ENCODE peak calls at places on chromosomes 11 and 22, in eight cellular contexts. One of them, this sample, is unnamed.

GRCh38 chr22:27137809-27138400 is 480.5 kb downstream of the MIAT start:
- DNase-seq in adrenal gland: no peak
- DNase-seq in tibial nerve: no peak
- DNase-seq in SJSA1: no peak
- DNase-seq in ovary: no peak
- DNase-seq in heart right ventricle: no peak
- DNase-seq in OCI-LY7: no peak
- DNase-seq in mucosa of descending colon: no peak
- DNase-seq in this sample: no peak

GRCh38 chr22:49514211-49514610 is 313.5 kb downstream of the BRD1 start:
- DNase-seq in adrenal gland: no peak
- DNase-seq in tibial nerve: no peak
- DNase-seq in SJSA1: no peak
- DNase-seq in ovary: no peak
- DNase-seq in heart right ventricle: no peak
- DNase-seq in OCI-LY7: no peak
- DNase-seq in mucosa of descending colon: no peak
- DNase-seq in this sample: no peak

GRCh38 chr11:55942785-55943392 is 6.7 kb upstream of the OR5I1 start:
- DNase-seq in adrenal gland: no peak
- DNase-seq in tibial nerve: peak; percentile 32
- DNase-seq in SJSA1: peak; percentile 9
- DNase-seq in ovary: no peak
- DNase-seq in heart right ventricle: no peak
- DNase-seq in OCI-LY7: peak; percentile 32
- DNase-seq in mucosa of descending colon: no peak
- DNase-seq in this sample: no peak

GRCh38 chr11:72075109-72075508 is 5.2 kb downstream of the NUMA1 start:
- DNase-seq in adrenal gland: no peak
- DNase-seq in tibial nerve: peak; percentile 31
- DNase-seq in SJSA1: no peak
- DNase-seq in ovary: no peak
- DNase-seq in heart right ventricle: no peak
- DNase-seq in OCI-LY7: peak; percentile 32
- DNase-seq in mucosa of descending colon: no peak
- DNase-seq in this sample: no peak

GRCh38 chr22:20061481-20061861 is 18.6 kb upstream of the DGCR8 start:
- DNase-seq in adrenal gland: peak; percentile 73
- DNase-seq in tibial nerve: no peak
- DNase-seq in SJSA1: no peak
- DNase-seq in ovary: no peak
- DNase-seq in heart right ventricle: no peak
- DNase-seq in OCI-LY7: no peak
- DNase-seq in mucosa of descending colon: no peak
- DNase-seq in this sample: no peak

GRCh38 chr22:22748297-22748743 is 103.9 kb downstream of the GGTLC2 start:
- DNase-seq in adrenal gland: peak; percentile 67
- DNase-seq in tibial nerve: peak; percentile 75
- DNase-seq in SJSA1: peak; percentile 15
- DNase-seq in ovary: peak; percentile 34
- DNase-seq in heart right ventricle: peak; percentile 44
- DNase-seq in OCI-LY7: peak; percentile 61
- DNase-seq in mucosa of descending colon: peak; percentile 58
- DNase-seq in this sample: peak; percentile 51

GRCh38 chr11:75479598-75479986 is 46.1 kb downstream of the GDPD5 start:
- DNase-seq in adrenal gland: no peak
- DNase-seq in tibial nerve: no peak
- DNase-seq in SJSA1: no peak
- DNase-seq in ovary: no peak
- DNase-seq in heart right ventricle: no peak
- DNase-seq in OCI-LY7: no peak
- DNase-seq in mucosa of descending colon: no peak
- DNase-seq in this sample: no peak

GRCh38 chr11:69925366-69926196 is 106.4 kb upstream of the FGF3 start:
- DNase-seq in adrenal gland: no peak
- DNase-seq in tibial nerve: no peak
- DNase-seq in SJSA1: no peak
- DNase-seq in ovary: no peak
- DNase-seq in heart right ventricle: no peak
- DNase-seq in OCI-LY7: no peak
- DNase-seq in mucosa of descending colon: peak; percentile 6
- DNase-seq in this sample: peak; percentile 39

GRCh38 chr22:46971141-46971775 is 208.8 kb downstream of the TBC1D22A start:
- DNase-seq in adrenal gland: peak; percentile 70
- DNase-seq in tibial nerve: peak; percentile 12
- DNase-seq in SJSA1: no peak
- DNase-seq in ovary: peak; percentile 60
- DNase-seq in heart right ventricle: peak; percentile 56
- DNase-seq in OCI-LY7: no peak
- DNase-seq in mucosa of descending colon: no peak
- DNase-seq in this sample: no peak

GRCh38 chr11:62578541-62578940 is 4.8 kb upstream of the EEF1G start:
- DNase-seq in adrenal gland: no peak
- DNase-seq in tibial nerve: no peak
- DNase-seq in SJSA1: no peak
- DNase-seq in ovary: no peak
- DNase-seq in heart right ventricle: no peak
- DNase-seq in OCI-LY7: no peak
- DNase-seq in mucosa of descending colon: no peak
- DNase-seq in this sample: no peak
- H3K36me3 ChIP-seq in adrenal gland: no peaks in the 10 kb centered on the region
- H3K36me3 ChIP-seq in tibial nerve: peaks cover 82% of the 10 kb centered on the region
- H3K36me3 ChIP-seq in SJSA1: peaks cover 76% of the 10 kb centered on the region
- H3K36me3 ChIP-seq in ovary: no peaks in the 10 kb centered on the region
- H3K36me3 ChIP-seq in heart right ventricle: peaks cover 66% of the 10 kb centered on the region
- H3K36me3 ChIP-seq in OCI-LY7: peaks cover 88% of the 10 kb centered on the region
- H3K36me3 ChIP-seq in mucosa of descending colon: no peaks in the 10 kb centered on the region
- H3K36me3 ChIP-seq in this sample: peaks cover 23% of the 10 kb centered on the region

GRCh38 chr11:115572551-115572950 is 68.3 kb upstream of the CADM1 start:
- DNase-seq in adrenal gland: no peak
- DNase-seq in tibial nerve: no peak
- DNase-seq in SJSA1: no peak
- DNase-seq in ovary: no peak
- DNase-seq in heart right ventricle: no peak
- DNase-seq in OCI-LY7: no peak
- DNase-seq in mucosa of descending colon: no peak
- DNase-seq in this sample: no peak
- H3K36me3 ChIP-seq in adrenal gland: no peaks in the 10 kb centered on the region
- H3K36me3 ChIP-seq in tibial nerve: no peaks in the 10 kb centered on the region
- H3K36me3 ChIP-seq in SJSA1: no peaks in the 10 kb centered on the region
- H3K36me3 ChIP-seq in ovary: no peaks in the 10 kb centered on the region
- H3K36me3 ChIP-seq in heart right ventricle: no peaks in the 10 kb centered on the region
- H3K36me3 ChIP-seq in OCI-LY7: no peaks in the 10 kb centered on the region
- H3K36me3 ChIP-seq in mucosa of descending colon: no peaks in the 10 kb centered on the region
- H3K36me3 ChIP-seq in this sample: no peaks in the 10 kb centered on the region

DNA sequence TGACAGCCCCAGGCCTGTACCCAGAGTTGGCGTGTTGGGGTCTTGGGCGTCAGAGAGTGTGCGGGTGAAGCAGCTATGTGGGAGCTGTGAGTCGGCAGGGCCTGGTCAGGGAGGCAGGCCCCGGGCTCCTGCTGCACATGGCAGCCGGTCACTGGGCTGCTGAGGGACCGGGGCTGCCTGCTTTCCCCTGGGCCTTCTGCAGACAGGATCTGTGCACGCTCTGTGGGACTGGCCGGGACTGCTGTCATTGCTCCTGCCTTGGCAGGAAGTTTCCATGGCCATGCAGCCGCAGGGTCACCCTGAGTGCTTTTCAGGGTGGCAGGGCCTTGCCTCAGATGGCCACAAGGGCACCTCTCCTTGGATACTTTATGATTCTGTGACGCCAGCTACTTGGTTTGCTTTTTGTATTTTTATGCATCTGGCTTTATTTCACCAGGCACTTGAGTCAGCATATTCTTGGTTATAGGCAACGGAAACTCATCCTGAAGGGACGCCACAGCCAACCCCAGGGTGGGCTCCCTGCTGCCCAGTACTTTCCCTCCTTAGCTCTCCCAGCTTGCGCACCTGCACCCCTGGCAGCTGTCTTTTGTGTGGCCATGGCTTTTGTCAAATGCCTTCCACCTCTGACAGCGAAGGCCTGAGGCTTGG is 52.5 kb downstream of the AP2A2 start:
- DNase-seq in adrenal gland: no peak
- DNase-seq in tibial nerve: no peak
- DNase-seq in SJSA1: no peak
- DNase-seq in ovary: no peak
- DNase-seq in heart right ventricle: no peak
- DNase-seq in OCI-LY7: no peak
- DNase-seq in mucosa of descending colon: no peak
- DNase-seq in this sample: no peak
- H3K36me3 ChIP-seq in adrenal gland: no peaks in the 10 kb centered on the region
- H3K36me3 ChIP-seq in tibial nerve: peaks cover 70% of the 10 kb centered on the region
- H3K36me3 ChIP-seq in SJSA1: peaks cover 11% of the 10 kb centered on the region
- H3K36me3 ChIP-seq in ovary: no peaks in the 10 kb centered on the region
- H3K36me3 ChIP-seq in heart right ventricle: peaks cover 90% of the 10 kb centered on the region
- H3K36me3 ChIP-seq in OCI-LY7: peaks cover 26% of the 10 kb centered on the region
- H3K36me3 ChIP-seq in mucosa of descending colon: peaks cover 3% of the 10 kb centered on the region
- H3K36me3 ChIP-seq in this sample: peaks cover 82% of the 10 kb centered on the region

DNA sequence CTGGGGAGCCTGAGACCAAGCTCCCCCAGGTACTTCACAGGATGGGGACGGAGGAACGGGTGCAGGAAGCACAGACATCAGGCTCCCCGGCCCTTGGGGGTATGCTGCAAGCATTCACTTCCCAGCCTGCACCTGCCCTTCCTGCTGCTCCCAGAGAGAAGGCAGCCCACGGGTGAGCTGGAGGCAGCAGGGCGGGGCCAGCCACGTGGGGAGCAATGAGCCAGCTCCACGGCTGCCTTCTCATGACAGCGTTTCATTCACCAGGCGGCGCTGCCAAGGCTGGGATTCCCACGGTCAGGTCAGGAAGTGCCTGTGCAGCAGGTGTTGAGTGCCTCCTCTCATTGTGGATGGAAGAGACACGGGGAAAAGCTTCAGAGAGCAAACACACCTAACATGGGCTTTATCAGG is 14.5 kb upstream of the PHLDA2 start:
- DNase-seq in adrenal gland: peak; percentile 15
- DNase-seq in tibial nerve: no peak
- DNase-seq in SJSA1: no peak
- DNase-seq in ovary: no peak
- DNase-seq in heart right ventricle: no peak
- DNase-seq in OCI-LY7: no peak
- DNase-seq in mucosa of descending colon: peak; percentile 81
- DNase-seq in this sample: no peak
- H3K36me3 ChIP-seq in adrenal gland: no peaks in the 10 kb centered on the region
- H3K36me3 ChIP-seq in tibial nerve: peaks cover 34% of the 10 kb centered on the region
- H3K36me3 ChIP-seq in SJSA1: peaks cover 86% of the 10 kb centered on the region
- H3K36me3 ChIP-seq in ovary: no peaks in the 10 kb centered on the region
- H3K36me3 ChIP-seq in heart right ventricle: peaks cover 45% of the 10 kb centered on the region
- H3K36me3 ChIP-seq in OCI-LY7: peaks cover 72% of the 10 kb centered on the region
- H3K36me3 ChIP-seq in mucosa of descending colon: no peaks in the 10 kb centered on the region
- H3K36me3 ChIP-seq in this sample: peaks cover 11% of the 10 kb centered on the region

GRCh38 chr11:117570701-117571100 is 226.3 kb downstream of the DSCAML1 start:
- DNase-seq in adrenal gland: no peak
- DNase-seq in tibial nerve: no peak
- DNase-seq in SJSA1: no peak
- DNase-seq in ovary: no peak
- DNase-seq in heart right ventricle: no peak
- DNase-seq in OCI-LY7: no peak
- DNase-seq in mucosa of descending colon: no peak
- DNase-seq in this sample: no peak
- H3K36me3 ChIP-seq in adrenal gland: no peaks in the 10 kb centered on the region
- H3K36me3 ChIP-seq in tibial nerve: no peaks in the 10 kb centered on the region
- H3K36me3 ChIP-seq in SJSA1: no peaks in the 10 kb centered on the region
- H3K36me3 ChIP-seq in ovary: no peaks in the 10 kb centered on the region
- H3K36me3 ChIP-seq in heart right ventricle: no peaks in the 10 kb centered on the region
- H3K36me3 ChIP-seq in OCI-LY7: no peaks in the 10 kb centered on the region
- H3K36me3 ChIP-seq in mucosa of descending colon: no peaks in the 10 kb centered on the region
- H3K36me3 ChIP-seq in this sample: no peaks in the 10 kb centered on the region

GRCh38 chr11:8694137-8694536 is 11.5 kb downstream of the RPL27A start:
- DNase-seq in adrenal gland: no peak
- DNase-seq in tibial nerve: no peak
- DNase-seq in SJSA1: no peak
- DNase-seq in ovary: no peak
- DNase-seq in heart right ventricle: no peak
- DNase-seq in OCI-LY7: no peak
- DNase-seq in mucosa of descending colon: no peak
- DNase-seq in this sample: no peak
- H3K36me3 ChIP-seq in adrenal gland: no peaks in the 10 kb centered on the region
- H3K36me3 ChIP-seq in tibial nerve: peaks cover 77% of the 10 kb centered on the region
- H3K36me3 ChIP-seq in SJSA1: peaks cover 56% of the 10 kb centered on the region
- H3K36me3 ChIP-seq in ovary: no peaks in the 10 kb centered on the region
- H3K36me3 ChIP-seq in heart right ventricle: peaks cover 87% of the 10 kb centered on the region
- H3K36me3 ChIP-seq in OCI-LY7: peaks cover 83% of the 10 kb centered on the region
- H3K36me3 ChIP-seq in mucosa of descending colon: peaks cover 4% of the 10 kb centered on the region
- H3K36me3 ChIP-seq in this sample: peaks cover 81% of the 10 kb centered on the region